ENCODE peak calls at places on chromosomes 11 and 22, in five cellular contexts. One of them, this sample, is unnamed.

GRCh38 chr22:33553493-33553892 is 366.8 kb downstream of the LARGE1 start:
- DNase-seq in cardiac muscle cell: no peak
- DNase-seq in neural progenitor cell: no peak
- DNase-seq in uterus: no peak
- DNase-seq in naive thymus-derived CD4-positive, alpha-beta T cell: no peak
- DNase-seq in this sample: no peak

GRCh38 chr22:38715852-38716251 is 10.1 kb downstream of the GTPBP1 start:
- DNase-seq in cardiac muscle cell: no peak
- DNase-seq in neural progenitor cell: no peak
- DNase-seq in uterus: no peak
- DNase-seq in naive thymus-derived CD4-positive, alpha-beta T cell: no peak
- DNase-seq in this sample: no peak

GRCh38 chr11:70501933-70502540 is 103.7 kb downstream of the CTTN start:
- DNase-seq in naive thymus-derived CD4-positive, alpha-beta T cell: no peak
- DNase-seq in uterus: no peak
- DNase-seq in cardiac muscle cell: no peak
- DNase-seq in neural progenitor cell: no peak
- DNase-seq in this sample: no peak

GRCh38 chr11:116703421-116703820 is 69.4 kb downstream of the BUD13 start:
- DNase-seq in naive thymus-derived CD4-positive, alpha-beta T cell: no peak
- DNase-seq in neural progenitor cell: peak; percentile 89
- DNase-seq in uterus: no peak
- DNase-seq in cardiac muscle cell: peak; percentile 27
- DNase-seq in this sample: no peak

GRCh38 chr11:125273519-125274000 is 109.0 kb downstream of the PKNOX2 start:
- DNase-seq in cardiac muscle cell: no peak
- DNase-seq in naive thymus-derived CD4-positive, alpha-beta T cell: no peak
- DNase-seq in uterus: no peak
- DNase-seq in neural progenitor cell: no peak
- DNase-seq in this sample: no peak

GRCh38 chr11:126518130-126518995 is 162.9 kb downstream of the ST3GAL4 start:
- DNase-seq in naive thymus-derived CD4-positive, alpha-beta T cell: no peak
- DNase-seq in uterus: no peak
- DNase-seq in cardiac muscle cell: no peak
- DNase-seq in neural progenitor cell: no peak
- DNase-seq in this sample: no peak

GRCh38 chr11:88266919-88267318 is 70.6 kb downstream of the CTSC start:
- DNase-seq in naive thymus-derived CD4-positive, alpha-beta T cell: no peak
- DNase-seq in cardiac muscle cell: no peak
- DNase-seq in uterus: no peak
- DNase-seq in neural progenitor cell: no peak
- DNase-seq in this sample: no peak

GRCh38 chr11:32164836-32165235 is 74.0 kb downstream of the RCN1 start:
- DNase-seq in cardiac muscle cell: no peak
- DNase-seq in uterus: no peak
- DNase-seq in neural progenitor cell: no peak
- DNase-seq in naive thymus-derived CD4-positive, alpha-beta T cell: no peak
- DNase-seq in this sample: no peak

GRCh38 chr11:33257160-33257896 is at the start of gene HIPK3:
- DNase-seq in cardiac muscle cell: peak; percentile 88
- DNase-seq in uterus: peak; percentile 78
- DNase-seq in naive thymus-derived CD4-positive, alpha-beta T cell: peak; percentile 74
- DNase-seq in neural progenitor cell: peak; percentile 94
- DNase-seq in this sample: peak; percentile 76

GRCh38 chr22:17781319-17782031 is 7.2 kb upstream of the BID start:
- DNase-seq in uterus: no peak
- DNase-seq in neural progenitor cell: no peak
- DNase-seq in naive thymus-derived CD4-positive, alpha-beta T cell: no peak
- DNase-seq in cardiac muscle cell: peak; percentile 89
- DNase-seq in this sample: peak; percentile 47

GRCh38 chr11:63940786-63941185 is 2.0 kb downstream of the NAA40 start:
- DNase-seq in neural progenitor cell: no peak
- DNase-seq in cardiac muscle cell: no peak
- DNase-seq in uterus: no peak
- DNase-seq in naive thymus-derived CD4-positive, alpha-beta T cell: no peak
- DNase-seq in this sample: no peak
- H3K4me1 ChIP-seq in neural progenitor cell: no peaks in the 10 kb centered on the region
- H3K4me1 ChIP-seq in cardiac muscle cell: peaks cover 38% of the 10 kb centered on the region
- H3K4me1 ChIP-seq in uterus: peaks cover 5% of the 10 kb centered on the region
- H3K4me1 ChIP-seq in naive thymus-derived CD4-positive, alpha-beta T cell: peaks cover 11% of the 10 kb centered on the region
- H3K4me1 ChIP-seq in this sample: peaks cover 15% of the 10 kb centered on the region

GRCh38 chr22:21571679-21572078 is 4.2 kb downstream of the UBE2L3 start:
- DNase-seq in neural progenitor cell: no peak
- DNase-seq in uterus: no peak
- DNase-seq in naive thymus-derived CD4-positive, alpha-beta T cell: no peak
- DNase-seq in cardiac muscle cell: no peak
- DNase-seq in this sample: no peak

GRCh38 chr22:21569459-21570161 is 2.1 kb downstream of the UBE2L3 start:
- DNase-seq in neural progenitor cell: peak; percentile 63
- DNase-seq in naive thymus-derived CD4-positive, alpha-beta T cell: no peak
- DNase-seq in cardiac muscle cell: no peak
- DNase-seq in uterus: no peak
- DNase-seq in this sample: no peak

GRCh38 chr22:21567456-21568206 is at the start of gene UBE2L3:
- DNase-seq in cardiac muscle cell: peak; percentile 83
- DNase-seq in naive thymus-derived CD4-positive, alpha-beta T cell: peak; percentile 85
- DNase-seq in uterus: peak; percentile 78
- DNase-seq in neural progenitor cell: peak; percentile 92
- DNase-seq in this sample: peak; percentile 75

GRCh38 chr22:21568207-21569075 is 927 bp downstream of the UBE2L3 start:
- DNase-seq in naive thymus-derived CD4-positive, alpha-beta T cell: no peak
- DNase-seq in uterus: no peak
- DNase-seq in neural progenitor cell: peak; percentile 59
- DNase-seq in cardiac muscle cell: peak; percentile 49
- DNase-seq in this sample: no peak

GRCh38 chr22:21570398-21570797 is 2.9 kb downstream of the UBE2L3 start:
- DNase-seq in naive thymus-derived CD4-positive, alpha-beta T cell: no peak
- DNase-seq in neural progenitor cell: no peak
- DNase-seq in uterus: no peak
- DNase-seq in cardiac muscle cell: no peak
- DNase-seq in this sample: no peak
- H3K4me1 ChIP-seq in naive thymus-derived CD4-positive, alpha-beta T cell: peaks cover 48% of the 10 kb centered on the region
- H3K4me1 ChIP-seq in neural progenitor cell: peaks cover 25% of the 10 kb centered on the region
- H3K4me1 ChIP-seq in uterus: peaks cover 25% of the 10 kb centered on the region
- H3K4me1 ChIP-seq in cardiac muscle cell: peaks cover 22% of the 10 kb centered on the region
- H3K4me1 ChIP-seq in this sample: peaks cover 63% of the 10 kb centered on the region

GRCh38 chr11:65916391-65916790 is 2.5 kb downstream of the C11orf68 start:
- DNase-seq in naive thymus-derived CD4-positive, alpha-beta T cell: no peak
- DNase-seq in uterus: no peak
- DNase-seq in neural progenitor cell: no peak
- DNase-seq in cardiac muscle cell: no peak
- DNase-seq in this sample: no peak

GRCh38 chr11:65917434-65918210 is 1.2 kb downstream of the C11orf68 start:
- DNase-seq in cardiac muscle cell: no peak
- DNase-seq in neural progenitor cell: no peak
- DNase-seq in naive thymus-derived CD4-positive, alpha-beta T cell: no peak
- DNase-seq in uterus: peak; percentile 39
- DNase-seq in this sample: no peak

GRCh38 chr11:65917077-65917433 is 1.8 kb downstream of the C11orf68 start:
- DNase-seq in naive thymus-derived CD4-positive, alpha-beta T cell: no peak
- DNase-seq in cardiac muscle cell: no peak
- DNase-seq in neural progenitor cell: no peak
- DNase-seq in uterus: no peak
- DNase-seq in this sample: no peak

GRCh38 chr11:65915821-65916251 is 3.0 kb downstream of the C11orf68 start:
- DNase-seq in neural progenitor cell: no peak
- DNase-seq in naive thymus-derived CD4-positive, alpha-beta T cell: no peak
- DNase-seq in cardiac muscle cell: peak; percentile 96
- DNase-seq in uterus: peak; percentile 94
- DNase-seq in this sample: no peak

DNA sequence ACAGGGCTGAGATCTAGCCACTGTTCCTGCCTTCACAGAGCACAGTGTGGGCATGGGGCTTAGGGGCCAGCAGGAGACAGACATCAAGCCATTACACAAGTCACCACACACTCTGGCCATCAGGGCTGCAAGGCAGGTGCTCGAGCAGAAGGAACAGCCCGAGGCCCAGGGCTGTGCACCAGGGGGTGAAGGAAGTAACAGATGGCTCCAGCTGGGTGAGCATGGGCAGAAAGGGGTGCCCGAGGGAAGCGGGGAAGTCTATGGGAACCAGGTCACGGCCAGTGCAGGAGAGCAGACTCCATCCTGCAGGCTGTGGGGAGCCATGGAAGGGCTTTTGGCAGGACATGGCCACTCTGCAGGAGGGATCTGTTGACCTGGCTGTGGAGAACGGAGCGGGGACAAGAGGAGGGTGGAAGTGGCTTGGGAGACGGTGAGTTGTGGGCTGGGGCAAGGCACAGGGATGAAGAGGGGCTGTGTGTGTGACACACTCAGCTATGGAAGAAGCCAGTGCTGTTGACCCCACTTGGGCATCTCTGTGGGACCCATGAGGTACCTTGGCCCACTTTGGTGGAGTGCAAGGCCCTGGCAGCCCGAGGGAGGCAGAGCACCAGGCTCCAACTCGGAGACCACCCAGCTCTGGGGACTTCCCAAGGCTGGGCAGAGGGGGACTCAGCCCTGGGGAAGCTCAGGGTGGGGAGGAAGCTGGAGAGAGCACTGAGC is 3.6 kb downstream of the C11orf68 start:
- DNase-seq in cardiac muscle cell: no peak
- DNase-seq in naive thymus-derived CD4-positive, alpha-beta T cell: no peak
- DNase-seq in uterus: no peak
- DNase-seq in neural progenitor cell: no peak
- DNase-seq in this sample: no peak
- H3K4me1 ChIP-seq in cardiac muscle cell: peaks cover 4% of the 10 kb centered on the region
- H3K4me1 ChIP-seq in naive thymus-derived CD4-positive, alpha-beta T cell: peaks cover 20% of the 10 kb centered on the region
- H3K4me1 ChIP-seq in uterus: peaks cover 29% of the 10 kb centered on the region
- H3K4me1 ChIP-seq in neural progenitor cell: peaks cover 7% of the 10 kb centered on the region
- H3K4me1 ChIP-seq in this sample: peaks cover 29% of the 10 kb centered on the region

GRCh38 chr11:86670179-86670578 is 2.2 kb downstream of the ME3 start:
- DNase-seq in neural progenitor cell: no peak
- DNase-seq in cardiac muscle cell: peak; percentile 85
- DNase-seq in uterus: no peak
- DNase-seq in naive thymus-derived CD4-positive, alpha-beta T cell: no peak
- DNase-seq in this sample: no peak

GRCh38 chr11:86672007-86672621 is at the start of gene ME3:
- DNase-seq in naive thymus-derived CD4-positive, alpha-beta T cell: peak; percentile 55
- DNase-seq in neural progenitor cell: peak; percentile 65
- DNase-seq in cardiac muscle cell: peak; percentile 62
- DNase-seq in uterus: peak; percentile 66
- DNase-seq in this sample: peak; percentile 14

GRCh38 chr11:86669424-86669823 is 3.0 kb downstream of the ME3 start:
- DNase-seq in neural progenitor cell: no peak
- DNase-seq in uterus: no peak
- DNase-seq in naive thymus-derived CD4-positive, alpha-beta T cell: no peak
- DNase-seq in cardiac muscle cell: no peak
- DNase-seq in this sample: no peak

GRCh38 chr11:86673055-86673843 is 833 bp upstream of the ME3 start:
- DNase-seq in naive thymus-derived CD4-positive, alpha-beta T cell: no peak
- DNase-seq in uterus: no peak
- DNase-seq in neural progenitor cell: no peak
- DNase-seq in cardiac muscle cell: no peak
- DNase-seq in this sample: no peak

DNA sequence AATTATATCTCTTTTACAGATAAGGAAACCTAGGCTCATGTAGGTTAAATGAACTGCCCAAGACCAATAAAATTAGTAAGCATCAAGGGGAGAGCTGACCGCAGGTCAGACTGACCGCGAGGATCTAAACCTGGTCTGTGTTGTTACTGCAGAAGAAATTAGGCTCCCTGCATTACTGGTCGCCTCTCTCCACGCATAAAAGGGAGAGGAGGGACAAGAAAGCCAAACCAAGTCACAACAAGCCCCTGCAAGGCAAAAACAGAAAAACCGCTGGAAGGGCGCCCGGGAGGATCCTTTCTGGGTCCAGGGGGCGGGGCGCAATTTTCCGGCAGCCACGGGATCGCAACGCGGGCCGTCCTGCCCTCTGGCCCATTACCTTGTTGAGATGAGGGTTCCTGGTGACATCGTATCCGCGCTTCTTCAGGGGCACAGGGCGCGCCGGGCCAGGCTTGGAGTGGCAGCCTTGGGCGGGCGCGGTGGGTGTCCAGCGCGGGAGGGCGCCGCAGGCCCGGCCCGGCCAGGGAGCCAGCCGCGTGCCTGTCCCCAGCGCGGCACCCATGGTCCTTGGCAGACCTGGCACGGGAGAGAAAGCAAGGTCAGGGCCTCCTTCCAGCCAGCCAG is 920 bp downstream of the ME3 start:
- DNase-seq in cardiac muscle cell: peak; percentile 58
- DNase-seq in neural progenitor cell: peak; percentile 47
- DNase-seq in naive thymus-derived CD4-positive, alpha-beta T cell: no peak
- DNase-seq in uterus: peak; percentile 85
- DNase-seq in this sample: no peak
- H3K4me1 ChIP-seq in cardiac muscle cell: no peaks in the 10 kb centered on the region
- H3K4me1 ChIP-seq in neural progenitor cell: peaks cover 55% of the 10 kb centered on the region
- H3K4me1 ChIP-seq in naive thymus-derived CD4-positive, alpha-beta T cell: no peaks in the 10 kb centered on the region
- H3K4me1 ChIP-seq in uterus: peaks cover 3% of the 10 kb centered on the region
- H3K4me1 ChIP-seq in this sample: peaks cover 9% of the 10 kb centered on the region

GRCh38 chr11:2363816-2364370 is 13.2 kb upstream of the CD81 start:
- DNase-seq in neural progenitor cell: no peak
- DNase-seq in naive thymus-derived CD4-positive, alpha-beta T cell: no peak
- DNase-seq in uterus: no peak
- DNase-seq in cardiac muscle cell: no peak
- DNase-seq in this sample: no peak
- H3K4me1 ChIP-seq in neural progenitor cell: no peaks in the 10 kb centered on the region
- H3K4me1 ChIP-seq in naive thymus-derived CD4-positive, alpha-beta T cell: no peaks in the 10 kb centered on the region
- H3K4me1 ChIP-seq in uterus: no peaks in the 10 kb centered on the region
- H3K4me1 ChIP-seq in cardiac muscle cell: no peaks in the 10 kb centered on the region
- H3K4me1 ChIP-seq in this sample: no peaks in the 10 kb centered on the region

This sample was measured in CD8-positive, alpha-beta memory T cell.